ENCODE peak calls at places on chromosomes 3 and 15, in six cellular contexts. V, E, Y, U, C and A are unnamed samples. For H3K4me1, the result is how much of the 10 kb centered on the place peaks cover.

GRCh38 chr3:25428003-25428861 is at the start of gene RARB:
- DNase-seq in E (peak), U (peak), Y (peak), V (peak), C (peak), A (peak)

GRCh38 chr3:113304102-113304501 is 92.7 kb downstream of the BOC start:
- DNase-seq in E (no peak), U (no peak), Y (no peak), V (no peak), C (no peak), A (no peak)

GRCh38 chr15:80476036-80476435 is 71.9 kb downstream of the ARNT2 start:
- DNase-seq in E (no peak), C (no peak), U (no peak), V (no peak), Y (no peak), A (no peak)

GRCh38 chr3:185270956-185271332 is 17.1 kb upstream of the EHHADH start:
- DNase-seq in E (no peak), U (no peak), C (no peak), Y (no peak), V (no peak), A (no peak)

GRCh38 chr15:95857124-95857757 is 473.3 kb upstream of the NR2F2 start:
- DNase-seq in E (no peak), C (no peak), U (no peak), Y (no peak), V (no peak), A (no peak)

GRCh38 chr15:69648775-69649735 is 196.4 kb downstream of the RPLP1 start:
- DNase-seq in U (peak), V (no peak), C (peak), E (no peak), Y (no peak), A (no peak)

GRCh38 chr3:95438274-95438673 is 1375.4 kb downstream of the NSUN3 start:
- DNase-seq in E (no peak), U (no peak), C (no peak), Y (no peak), V (no peak), A (no peak)

GRCh38 chr15:91909111-91909510 is 55.6 kb downstream of the SLCO3A1 start:
- DNase-seq in U (no peak), C (no peak), E (no peak), Y (no peak), V (no peak), A (no peak)

GRCh38 chr3:25465266-25465860 is 37.3 kb downstream of the RARB start:
- DNase-seq in U (no peak), E (no peak), Y (no peak), C (no peak), V (no peak), A (no peak)

GRCh38 chr15:51912528-51912927 is 59.0 kb downstream of the LEO1 start:
- DNase-seq in C (no peak), V (no peak), Y (no peak), U (no peak), E (no peak), A (no peak)

GRCh38 chr15:62624541-62625399 is 417.8 kb upstream of the TPM1 start:
- DNase-seq in Y (peak), V (peak), U (peak), C (no peak), E (no peak), A (no peak)

GRCh38 chr3:183188895-183189462 is 26.4 kb upstream of the LAMP3 start:
- DNase-seq in E (no peak), V (no peak), C (no peak), U (peak), Y (peak), A (peak)

GRCh38 chr15:54032066-54032465 is 53.8 kb downstream of the UNC13C start:
- DNase-seq in E (no peak), U (no peak), Y (no peak), C (no peak), V (no peak), A (no peak)

GRCh38 chr3:139121513-139122220 is 77.0 kb upstream of the PRR23C start:
- DNase-seq in U (peak), V (peak), Y (no peak), C (peak), E (no peak), A (peak)

GRCh38 chr3:195238626-195239118 is 32.3 kb downstream of the XXYLT1 start:
- DNase-seq in Y (peak), V (peak), C (no peak), U (peak), E (no peak), A (peak)

GRCh38 chr3:33855884-33856546 is 57.6 kb downstream of the PDCD6IP start:
- DNase-seq in Y (no peak), C (no peak), E (no peak), V (no peak), U (no peak), A (no peak)

GRCh38 chr3:182947892-182948291 is 32.4 kb downstream of the DCUN1D1 start:
- DNase-seq in Y (no peak), V (no peak), E (no peak), U (no peak), C (no peak), A (no peak)

GRCh38 chr3:144760831-144761230 is 789.2 kb downstream of the DIPK2A start:
- DNase-seq in V (no peak), Y (no peak), C (no peak), U (no peak), E (no peak), A (no peak)

GRCh38 chr3:170999737-171000242 is 26.7 kb downstream of the SLC2A2 start:
- DNase-seq in Y (no peak), E (no peak), U (no peak), V (no peak), C (no peak), A (peak)

GRCh38 chr15:44738340-44738984 is 2.1 kb downstream of the TRIM69 start:
- DNase-seq in V (no peak), C (no peak), Y (no peak), U (no peak), E (no peak), A (no peak)

GRCh38 chr3:196886175-196886574 is 18.5 kb downstream of the SENP5 start:
- DNase-seq in E (no peak), U (no peak), C (no peak), V (no peak), Y (no peak), A (no peak)

GRCh38 chr3:72161870-72162617 is 377.1 kb upstream of the PROK2 start:
- DNase-seq in E (no peak), V (peak), Y (no peak), U (peak), C (peak), A (peak)

GRCh38 chr3:128353991-128354687 is 112.6 kb downstream of the DNAJB8 start:
- DNase-seq in E (no peak), V (no peak), Y (peak), U (no peak), C (no peak), A (no peak)

GRCh38 chr15:37682304-37682703 is 252.1 kb upstream of the TMCO5A start:
- DNase-seq in E (no peak), V (no peak), Y (no peak), U (no peak), C (no peak), A (no peak)

GRCh38 chr3:139745831-139746230 is 68.1 kb upstream of the NMNAT3 start:
- DNase-seq in Y (no peak), V (no peak), U (peak), C (no peak), E (no peak), A (no peak)

GRCh38 chr15:63833246-63833696 is 477 bp downstream of the HERC1 start:
- DNase-seq in U (peak), C (peak), Y (peak), V (peak), E (no peak), A (peak)

GRCh38 chr3:38253704-38254103 is 11.9 kb upstream of the SLC22A13 start:
- DNase-seq in Y (no peak), E (no peak), C (no peak), V (no peak), U (no peak), A (no peak)

GRCh38 chr15:61946778-61947177 is 113.5 kb downstream of the VPS13C start:
- DNase-seq in V (no peak), Y (no peak), C (no peak), E (no peak), U (no peak), A (no peak)

GRCh38 chr3:192607798-192608197 is 119.5 kb downstream of the FGF12 start:
- DNase-seq in E (no peak), Y (no peak), U (no peak), C (no peak), V (no peak), A (no peak)

GRCh38 chr3:11607816-11608215 is 35.9 kb downstream of the VGLL4 start:
- DNase-seq in U (no peak), E (no peak), Y (no peak), C (no peak), V (no peak), A (no peak)
- H3K4me1 ChIP-seq in U (under half), E (under half), Y (half or more), C (under half), V (under half), A (under half)

DNA sequence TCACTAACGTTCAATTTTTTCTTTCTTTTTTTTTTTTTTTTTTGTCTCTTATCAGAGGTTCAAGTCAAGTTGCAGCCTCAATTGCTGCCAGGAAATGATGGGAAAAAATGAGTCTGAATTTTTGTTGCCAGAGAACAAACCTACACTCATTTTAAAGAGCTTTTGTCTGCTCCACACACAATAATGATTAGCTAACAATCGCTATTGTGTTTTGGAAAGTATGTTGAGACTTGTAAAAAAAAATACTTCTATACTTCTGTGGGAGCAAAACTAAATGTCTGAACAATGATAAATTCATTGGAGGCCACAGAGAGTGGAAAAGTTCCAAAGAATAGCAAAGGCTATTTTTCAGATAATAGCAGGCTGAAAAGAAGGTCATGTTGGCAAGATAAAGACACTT is 176.3 kb upstream of the LMCD1 start:
- DNase-seq in E (no peak), C (no peak), V (no peak), Y (no peak), U (no peak), A (no peak)
- TF ChIP-seq POLR2A in E (no peak), C (no peak), V (no peak), Y (no peak), U (no peak), A (no peak)

DNA sequence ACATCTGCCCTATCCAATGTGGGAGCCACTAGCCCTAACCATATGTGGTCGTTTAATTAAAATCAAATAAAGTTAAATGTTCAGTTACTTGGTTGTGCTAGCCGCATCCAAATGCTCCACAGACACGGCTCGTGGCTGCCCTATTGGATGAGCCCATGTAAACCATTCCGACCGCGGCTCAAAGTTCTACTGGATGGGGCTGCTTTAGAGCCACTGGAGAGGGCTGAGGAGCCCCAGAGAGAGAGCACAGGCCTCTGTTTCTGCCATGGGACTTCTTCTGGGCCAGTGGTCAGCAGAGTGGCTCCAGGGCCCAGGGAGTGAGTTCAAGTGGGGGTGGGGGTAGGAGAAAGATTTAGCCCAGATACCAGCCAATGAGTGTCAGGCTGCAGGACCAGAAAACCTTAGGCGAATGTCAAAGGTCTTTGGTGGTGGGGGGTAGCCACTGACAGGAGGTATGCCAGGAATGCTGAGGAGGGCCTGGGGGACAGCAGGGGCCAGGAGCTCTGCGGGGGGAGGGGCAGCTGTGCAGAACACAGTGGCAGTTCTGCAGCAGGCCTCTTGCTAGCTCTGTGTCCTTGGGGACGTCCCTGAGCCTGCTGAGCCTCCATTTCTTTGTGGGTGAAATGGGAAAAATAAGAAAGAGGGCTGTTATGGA is 30.1 kb downstream of the SPSB4 start:
- DNase-seq in Y (no peak), E (no peak), C (no peak), V (no peak), U (no peak), A (no peak)
- H3K4me1 ChIP-seq in Y (under half), E (under half), C (under half), V (under half), U (under half), A (under half)

GRCh38 chr3:194133661-194134230 is 2.2 kb upstream of the HES1 start:
- DNase-seq in C (peak), V (peak), U (peak), E (no peak), Y (peak), A (peak)

GRCh38 chr3:194134757-194135515 is 1.0 kb upstream of the HES1 start:
- DNase-seq in V (peak), U (peak), C (peak), E (peak), Y (peak), A (peak)

GRCh38 chr3:194132465-194133358 is 3.2 kb upstream of the HES1 start:
- DNase-seq in V (no peak), Y (no peak), E (no peak), C (no peak), U (no peak), A (no peak)

GRCh38 chr3:194135516-194135805 is 487 bp upstream of the HES1 start:
- DNase-seq in C (no peak), U (no peak), V (no peak), Y (no peak), E (no peak), A (no peak)

GRCh38 chr3:194134231-194134756 is 1.7 kb upstream of the HES1 start:
- DNase-seq in E (peak), V (no peak), C (peak), Y (peak), U (no peak), A (peak)
- TF ChIP-seq POLR2A in E (no peak), V (no peak), C (no peak), Y (no peak), U (peak), A (no peak)

DNA sequence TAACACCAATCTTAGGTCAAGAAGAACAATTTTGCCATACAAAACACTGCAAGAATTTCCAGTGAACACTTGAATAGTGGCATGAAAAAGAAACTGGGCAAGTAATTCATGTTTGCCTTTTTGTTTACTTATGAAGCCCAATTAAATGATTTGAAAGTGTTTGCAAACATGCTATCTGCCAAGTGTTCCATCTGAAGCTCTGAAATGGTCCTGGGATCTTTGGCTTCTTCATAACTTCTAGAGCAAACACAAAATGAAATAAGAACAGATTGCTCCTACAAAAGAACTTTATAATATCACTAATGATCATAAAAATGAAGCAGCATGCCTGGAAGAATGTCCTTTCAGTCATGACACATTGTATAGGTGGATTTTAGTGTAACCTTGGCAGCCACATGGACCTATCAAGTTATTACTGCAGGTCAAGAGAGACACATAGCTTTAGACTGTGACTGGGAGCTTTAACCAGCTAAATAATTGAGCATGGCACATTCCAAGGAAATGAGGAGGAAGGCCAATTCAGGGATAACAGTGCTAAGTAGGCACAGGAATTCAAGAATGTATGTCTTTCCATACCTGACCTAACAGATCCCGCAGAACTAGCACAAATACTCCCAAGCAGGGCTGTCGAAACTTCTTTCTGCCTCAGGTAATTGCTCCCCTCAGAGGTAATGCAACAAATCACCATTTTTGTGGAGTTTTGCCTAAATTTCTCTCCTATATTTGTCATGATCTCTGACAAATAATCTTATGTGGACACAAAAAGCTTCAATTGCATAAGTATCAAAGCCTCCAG is 144.6 kb downstream of the DUT start:
- DNase-seq in Y (no peak), U (no peak), E (no peak), V (no peak), C (peak), A (no peak)
- H3K4me1 ChIP-seq in Y (under half), U (under half), E (under half), V (under half), C (under half), A (under half)

DNA sequence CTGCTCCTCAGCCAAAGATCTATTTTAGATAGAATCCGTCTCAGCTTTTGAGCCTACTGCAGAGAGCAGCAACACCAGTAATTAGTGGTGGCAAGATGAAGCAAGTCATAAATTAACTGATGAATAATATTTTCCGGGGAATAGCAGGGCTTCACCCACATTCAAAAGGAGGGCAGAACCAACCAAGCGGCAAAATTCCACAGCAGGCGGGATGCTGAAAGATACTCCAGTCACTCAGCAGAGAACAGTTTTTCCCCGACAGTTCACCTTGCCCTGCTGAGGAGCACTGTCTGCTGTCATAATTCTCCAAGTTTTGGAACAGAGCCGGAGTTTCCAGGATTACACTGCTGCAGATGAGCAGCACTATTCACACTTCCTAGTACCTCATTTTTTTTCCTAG is 274.7 kb downstream of the CD47 start:
- DNase-seq in C (no peak), E (no peak), U (no peak), Y (no peak), V (peak), A (no peak)
- TF ChIP-seq POLR2A in C (no peak), E (no peak), U (no peak), Y (no peak), V (no peak), A (no peak)

DNA sequence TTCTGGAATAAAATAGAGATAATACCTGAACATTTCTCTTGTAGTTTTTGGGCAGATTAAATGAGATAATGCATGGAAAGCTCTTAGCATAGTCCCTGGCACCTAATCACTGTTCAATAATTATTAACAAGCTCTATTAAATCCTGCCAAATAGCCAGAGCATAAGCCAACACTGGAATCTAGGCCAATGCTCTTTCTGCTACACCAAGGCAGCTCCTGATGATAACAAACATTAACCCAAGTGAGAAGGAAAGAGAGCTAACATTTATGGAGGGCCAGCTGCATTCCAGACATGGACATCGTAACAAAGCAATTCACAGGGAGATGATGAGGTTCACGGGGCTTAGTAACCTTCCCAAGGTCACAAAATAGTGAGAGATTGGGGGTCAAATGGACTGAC is 23.3 kb downstream of the LARP6 start:
- DNase-seq in V (no peak), E (no peak), Y (peak), U (no peak), C (no peak), A (no peak)
- H3K4me1 ChIP-seq in V (under half), E (under half), Y (under half), U (under half), C (under half), A (under half)

GRCh38 chr3:9253327-9253726 is 3.9 kb upstream of the SRGAP3 start:
- DNase-seq in C (no peak), E (no peak), V (no peak), U (no peak), Y (peak), A (no peak)

GRCh38 chr3:9249273-9250192 is at the start of gene SRGAP3:
- DNase-seq in E (peak), V (peak), U (peak), Y (peak), C (peak), A (peak)

GRCh38 chr3:9250236-9250635 is 790 bp upstream of the SRGAP3 start:
- DNase-seq in U (no peak), E (no peak), V (no peak), C (no peak), Y (no peak), A (no peak)

GRCh38 chr3:9248232-9249191 is 934 bp downstream of the SRGAP3 start:
- DNase-seq in Y (peak), E (no peak), U (no peak), C (peak), V (no peak), A (peak)

DNA sequence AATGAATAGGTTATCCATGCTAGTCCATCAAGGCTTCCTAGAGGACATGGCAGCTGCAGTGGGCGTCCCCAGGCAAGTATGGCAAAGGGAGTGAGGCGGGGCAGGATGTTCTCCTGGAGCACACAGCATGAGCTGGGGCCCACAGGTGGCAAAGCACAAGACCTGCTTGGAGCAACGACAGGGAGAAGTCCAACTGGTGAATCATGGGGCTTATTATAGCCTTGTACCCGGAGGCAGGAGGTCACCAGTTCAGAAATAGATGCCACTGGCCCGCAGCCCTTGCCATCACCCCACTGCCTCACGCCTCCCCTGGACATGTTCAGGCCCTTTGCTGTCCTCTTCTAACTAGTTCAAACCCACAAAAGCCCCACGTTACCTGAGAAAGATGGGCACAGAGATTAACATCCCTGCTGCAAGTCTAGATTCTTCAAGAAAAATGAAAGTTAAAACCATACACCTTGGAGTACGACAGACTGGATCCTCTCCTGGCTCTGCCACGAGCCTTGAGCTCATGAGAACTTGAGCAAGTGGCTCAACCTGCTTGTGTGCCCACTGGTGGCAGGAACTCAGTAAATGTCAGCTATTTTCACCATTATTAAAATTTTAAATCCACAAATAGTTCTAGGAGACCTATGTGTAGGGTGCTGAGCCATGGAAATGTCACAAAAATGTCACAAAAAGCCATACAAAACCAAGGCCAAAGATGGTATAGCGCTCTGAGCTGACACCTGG is 1.8 kb upstream of the SRGAP3 start:
- DNase-seq in Y (no peak), E (no peak), C (no peak), U (no peak), V (no peak), A (no peak)
- TF ChIP-seq POLR2A in Y (no peak), E (no peak), C (no peak), U (no peak), V (no peak), A (no peak)

GRCh38 chr15:58741032-58741431 is 8.5 kb downstream of the ADAM10 start:
- DNase-seq in E (no peak), V (no peak), C (no peak), U (no peak), Y (no peak), A (no peak)
- H3K4me1 ChIP-seq in E (under half), V (under half), C (under half), U (under half), Y (under half), A (under half)